ENCODE peak calls at places on chromosomes 13 and 19, in five cellular contexts. I, R, U, J and Y are unnamed samples.

GRCh38 chr19:6417713-6418561 is 6.7 kb downstream of the KHSRP start:
- DNase-seq in J (peak; percentile 17), I (peak; percentile 5), R (peak; percentile 65), U (peak; percentile 31), Y (no peak)

GRCh38 chr13:32829269-32829668 is 187.0 kb upstream of the KL start:
- DNase-seq in J (no peak), I (no peak), U (no peak), R (no peak), Y (no peak)

GRCh38 chr19:51719251-51719901 is 4.4 kb downstream of the HAS1 start:
- DNase-seq in J (no peak), U (no peak), I (no peak), R (peak; percentile 69), Y (no peak)

GRCh38 chr13:73849292-73849691 is 284.9 kb downstream of the KLF12 start:
- DNase-seq in R (no peak), J (peak; percentile 78), I (peak; percentile 52), U (peak; percentile 94), Y (peak; percentile 9)

GRCh38 chr19:10004617-10005016 is 5.7 kb downstream of the COL5A3 start:
- DNase-seq in I (no peak), U (no peak), J (no peak), R (no peak), Y (no peak)

GRCh38 chr19:34082289-34083077 is 89.8 kb upstream of the LSM14A start:
- DNase-seq in I (no peak), U (peak; percentile 88), J (no peak), R (no peak), Y (peak; percentile 18)

GRCh38 chr13:57633950-57634828 is 2.6 kb downstream of the PCDH17 start:
- DNase-seq in U (peak; percentile 59), I (no peak), J (no peak), R (peak; percentile 65), Y (no peak)

GRCh38 chr13:90232291-90232690 is 1115.2 kb upstream of the MIR17HG start:
- DNase-seq in U (peak; percentile 83), R (no peak), I (no peak), J (no peak), Y (no peak)

GRCh38 chr13:91531646-91532045 is 133.2 kb downstream of the GPC5 start:
- DNase-seq in R (no peak), J (no peak), U (no peak), I (no peak), Y (no peak)

GRCh38 chr19:14218615-14219330 is 12.8 kb upstream of the ADGRL1 start:
- DNase-seq in U (no peak), J (peak; percentile 29), I (no peak), R (no peak), Y (no peak)

GRCh38 chr19:18519962-18520847 is 1.7 kb downstream of the ELL start:
- DNase-seq in I (peak; percentile 85), U (peak; percentile 88), R (peak; percentile 68), J (peak; percentile 92), Y (peak; percentile 39)

GRCh38 chr19:33467851-33468250 is 53.7 kb downstream of the PEPD start:
- DNase-seq in R (no peak), I (no peak), J (no peak), U (no peak), Y (no peak)

GRCh38 chr19:7440188-7440975 is 48.5 kb downstream of the PEX11G start:
- DNase-seq in R (no peak), I (no peak), J (no peak), U (peak; percentile 23), Y (no peak)

GRCh38 chr19:1130801-1131717 is 27.3 kb downstream of the GPX4 start:
- DNase-seq in U (no peak), R (no peak), J (peak; percentile 47), I (no peak), Y (no peak)

GRCh38 chr13:99941086-99941485 is 30.5 kb downstream of the ZIC5 start:
- DNase-seq in U (no peak), J (no peak), I (no peak), R (no peak), Y (no peak)

GRCh38 chr19:31445406-31445805 is 96.2 kb upstream of the TSHZ3 start:
- DNase-seq in U (no peak), J (no peak), I (no peak), R (no peak), Y (no peak)

GRCh38 chr19:40800339-40800996 is 1.5 kb downstream of the EGLN2 start:
- DNase-seq in J (no peak), R (no peak), I (no peak), U (no peak), Y (no peak)

GRCh38 chr13:87982436-87982835 is 311.3 kb downstream of the SLITRK5 start:
- DNase-seq in R (no peak), J (no peak), I (no peak), U (no peak), Y (no peak)

GRCh38 chr13:30679483-30680330 is 55.6 kb upstream of the ALOX5AP start:
- DNase-seq in R (no peak), J (peak; percentile 48), U (peak; percentile 56), I (peak; percentile 41), Y (no peak)

GRCh38 chr13:27559714-27560113 is 60.6 kb downstream of the LNX2 start:
- DNase-seq in U (no peak), R (no peak), I (no peak), J (no peak), Y (no peak)

GRCh38 chr13:47858678-47859050 is 142.4 kb downstream of the SUCLA2 start:
- DNase-seq in J (peak; percentile 62), R (no peak), U (no peak), I (peak; percentile 64), Y (no peak)

GRCh38 chr13:26442541-26442940 is 114.9 kb upstream of the WASF3 start:
- DNase-seq in I (peak; percentile 82), R (no peak), U (peak; percentile 85), J (peak; percentile 74), Y (no peak)
- H3K4ac ChIP-seq in I (no peak overlapping the region), R (no peak overlapping the region), U (no peak overlapping the region), J (no peak overlapping the region), Y (no peak overlapping the region)

DNA sequence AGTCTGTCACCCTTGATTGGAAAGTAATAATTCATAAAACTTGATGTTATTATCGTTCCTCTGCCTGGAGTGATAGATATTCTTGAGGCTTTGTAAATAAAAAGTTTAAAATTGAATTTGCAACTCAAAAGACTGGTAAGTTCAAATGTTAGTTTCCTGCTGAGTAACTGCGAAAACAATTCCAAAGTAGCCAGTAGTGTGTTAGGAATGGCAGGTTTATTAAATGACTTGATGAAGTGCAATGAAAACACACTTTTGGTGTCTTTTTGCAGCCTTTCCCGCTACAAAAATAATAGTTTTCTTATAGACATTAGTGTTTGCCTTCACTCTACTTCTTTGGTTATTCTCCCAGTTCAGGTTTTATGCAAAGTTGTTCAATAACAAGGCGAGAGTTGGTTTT is 299.3 kb downstream of the DLEU7 start:
- DNase-seq in R (no peak), I (no peak), U (no peak), J (no peak), Y (no peak)
- H3K9ac ChIP-seq in R (no peak overlapping the region), I (no peak overlapping the region), U (no peak overlapping the region), J (peak overlapping the region; percentile 83), Y (no peak overlapping the region)

DNA sequence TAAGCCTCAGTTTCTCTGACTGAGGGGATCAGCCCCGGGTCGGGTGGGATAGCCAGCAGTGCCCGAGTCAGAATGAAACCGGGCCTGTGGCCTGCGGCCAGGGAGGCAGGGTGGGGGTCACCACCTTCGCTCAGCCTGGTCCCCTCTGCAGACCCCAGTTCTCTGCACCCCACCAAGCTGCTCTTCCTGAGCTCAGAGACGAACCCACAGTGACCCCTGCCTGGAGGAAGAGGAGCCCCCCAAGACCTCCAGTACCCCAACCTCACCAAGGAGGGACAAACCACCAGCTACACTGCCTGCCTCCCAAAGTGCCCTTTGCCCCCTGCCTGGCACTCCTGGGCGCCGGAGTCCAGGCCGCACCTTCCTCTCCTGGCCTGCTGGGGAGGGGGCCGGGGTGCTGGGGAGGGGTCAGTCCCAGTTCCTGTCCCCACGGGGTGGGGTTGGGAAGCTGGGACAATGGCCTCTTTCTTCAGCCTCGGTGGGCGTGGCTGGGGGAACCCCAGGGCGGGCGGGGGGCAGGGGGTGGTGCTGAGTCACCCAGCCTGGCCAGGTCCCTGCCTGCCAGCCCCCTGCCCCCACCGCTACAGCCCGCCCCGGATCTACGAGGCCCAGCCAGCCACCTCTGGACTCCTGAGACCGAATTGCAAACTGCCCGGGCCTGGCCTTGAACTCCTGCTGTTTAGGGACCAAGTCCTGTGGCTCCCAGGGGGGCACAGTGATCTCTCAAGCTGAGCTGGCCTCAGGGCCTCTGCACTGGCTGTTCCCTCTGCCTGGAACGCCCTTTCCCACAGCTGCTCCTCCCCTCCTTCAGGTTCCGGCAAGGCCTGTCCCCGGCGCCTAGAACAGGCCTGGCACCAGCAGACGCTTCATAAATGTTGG is 14.3 kb downstream of the ZBTB7A start:
- DNase-seq in U (no peak), I (peak; percentile 20), R (no peak), J (no peak), Y (no peak)
- H3K4ac ChIP-seq in U (no peak overlapping the region), I (peak overlapping the region; percentile 36), R (no peak overlapping the region), J (no peak overlapping the region), Y (no peak overlapping the region)

GRCh38 chr19:16449330-16449961 is 22.3 kb downstream of the EPS15L1 start:
- DNase-seq in J (peak; percentile 29), U (no peak), I (peak; percentile 19), R (no peak), Y (no peak)
- H3K9ac ChIP-seq in J (no peak overlapping the region), U (no peak overlapping the region), I (no peak overlapping the region), R (no peak overlapping the region), Y (no peak overlapping the region)